ENCODE peak calls at places on chromosomes 16 and 17, in eight cellular contexts. K is stimulated activated CD8-positive, alpha-beta memory T cell treated with anti-CD3 and anti-CD28 coated beads, Interleukin-4, amount 100 ng/mL, for 1 hour; X is globus pallidus; R is psoas muscle; N is BE2C; L is stimulated activated CD4-positive, alpha-beta T cell treated with anti-CD3 and anti-CD28 coated beads, Interleukin-12 subunit alpha, Interleukin-12 subunit beta, amount 100 ng/mL, for 4 hours; A is lower leg skin; Q is PC-3. S is an unnamed sample.

GRCh38 chr16:19578378-19578851 is 22.9 kb downstream of the VPS35L start:
- DNase-seq in R (no peak), X (peak; percentile 99), Q (no peak), L (no peak), K (no peak), N (no peak), A (no peak), S (no peak)

GRCh38 chr16:73010150-73010676 is 37.7 kb downstream of the ZFHX3 start:
- DNase-seq in A (no peak), N (peak; percentile 84), L (no peak), K (no peak), Q (peak; percentile 22), R (no peak), X (no peak), S (no peak)

GRCh38 chr16:64419832-64420231 is 702.0 kb downstream of the CDH11 start:
- DNase-seq in R (no peak), K (no peak), N (no peak), Q (no peak), L (no peak), A (no peak), X (no peak), S (no peak)

GRCh38 chr17:28524476-28525415 is 18.6 kb downstream of the FOXN1 start:
- DNase-seq in X (no peak), R (no peak), Q (peak; percentile 79), A (no peak), N (no peak), L (no peak), K (no peak), S (no peak)

GRCh38 chr16:58582971-58583765 is 46.5 kb downstream of the CNOT1 start:
- DNase-seq in N (no peak), K (no peak), R (no peak), Q (no peak), A (no peak), L (no peak), X (no peak), S (no peak)

GRCh38 chr16:57132470-57132869 is 40.1 kb downstream of the CPNE2 start:
- DNase-seq in N (peak; percentile 46), R (no peak), X (no peak), Q (no peak), A (no peak), L (no peak), K (no peak), S (no peak)

GRCh38 chr17:8029121-8029520 is 9.7 kb upstream of the ALOX15B start:
- DNase-seq in Q (peak; percentile 78), N (no peak), L (no peak), K (no peak), R (no peak), X (no peak), A (no peak), S (no peak)

GRCh38 chr16:72126429-72126765 is 32.8 kb downstream of the DHX38 start:
- DNase-seq in X (peak; percentile 24), K (no peak), N (no peak), A (peak; percentile 40), L (no peak), Q (no peak), R (no peak), S (no peak)

S was measured in activated T-cell treated with anti-CD3 and anti-CD28 coated beads for 24 hours.